ENCODE peak calls at places on chromosomes 13 and 19, in four cellular contexts. One of them, this sample, is unnamed. For H3K9me3, the result is how much of the 10 kb centered on the place peaks cover.

GRCh38 chr19:8429826-8430225 is 14.9 kb upstream of the HNRNPM start:
- DNase-seq in heart right ventricle: no peak
- DNase-seq in fibroblast of lung: no peak
- DNase-seq in left lung: no peak
- DNase-seq in this sample: no peak

GRCh38 chr19:52665529-52665928 is 27.4 kb upstream of the ZNF83 start:
- DNase-seq in left lung: no peak
- DNase-seq in heart right ventricle: no peak
- DNase-seq in fibroblast of lung: no peak
- DNase-seq in this sample: no peak

GRCh38 chr19:18798384-18799352 is 7.6 kb upstream of the COMP start:
- DNase-seq in fibroblast of lung: no peak
- DNase-seq in heart right ventricle: no peak
- DNase-seq in left lung: no peak
- DNase-seq in this sample: no peak

GRCh38 chr19:41792513-41793413 is 3.6 kb upstream of the CEACAM3 start:
- DNase-seq in fibroblast of lung: peak
- DNase-seq in heart right ventricle: peak
- DNase-seq in left lung: peak
- DNase-seq in this sample: no peak

GRCh38 chr19:50315773-50316448 is 13.3 kb downstream of the KCNC3 start:
- DNase-seq in fibroblast of lung: no peak
- DNase-seq in heart right ventricle: no peak
- DNase-seq in left lung: no peak
- DNase-seq in this sample: no peak

GRCh38 chr13:77876176-77876575 is 42.5 kb downstream of the EDNRB start:
- DNase-seq in fibroblast of lung: peak
- DNase-seq in left lung: no peak
- DNase-seq in heart right ventricle: no peak
- DNase-seq in this sample: no peak

GRCh38 chr13:45451282-45451681 is 13.5 kb upstream of the COG3 start:
- DNase-seq in fibroblast of lung: no peak
- DNase-seq in left lung: no peak
- DNase-seq in heart right ventricle: no peak
- DNase-seq in this sample: no peak

GRCh38 chr19:48872884-48873475 is 759 bp downstream of the PPP1R15A start:
- DNase-seq in fibroblast of lung: peak
- DNase-seq in left lung: peak
- DNase-seq in heart right ventricle: peak
- DNase-seq in this sample: peak

GRCh38 chr19:19081642-19082151 is 17.9 kb downstream of the SLC25A42 start:
- DNase-seq in left lung: no peak
- DNase-seq in fibroblast of lung: peak
- DNase-seq in heart right ventricle: peak
- DNase-seq in this sample: no peak

GRCh38 chr19:44757735-44758505 is 9.4 kb downstream of the BCL3 start:
- DNase-seq in heart right ventricle: peak
- DNase-seq in left lung: peak
- DNase-seq in fibroblast of lung: peak
- DNase-seq in this sample: no peak

GRCh38 chr19:48152552-48152951 is 17.6 kb downstream of the LIG1 start:
- DNase-seq in heart right ventricle: peak
- DNase-seq in fibroblast of lung: peak
- DNase-seq in left lung: no peak
- DNase-seq in this sample: peak

GRCh38 chr19:33404916-33405315 is 31.4 kb downstream of the CEBPG start:
- DNase-seq in fibroblast of lung: no peak
- DNase-seq in left lung: peak
- DNase-seq in heart right ventricle: no peak
- DNase-seq in this sample: no peak

GRCh38 chr13:80171096-80171495 is 169.8 kb downstream of the SPRY2 start:
- DNase-seq in fibroblast of lung: no peak
- DNase-seq in heart right ventricle: no peak
- DNase-seq in left lung: no peak
- DNase-seq in this sample: no peak

GRCh38 chr19:32873560-32873959 is 4.0 kb upstream of the SLC7A9 start:
- DNase-seq in heart right ventricle: no peak
- DNase-seq in fibroblast of lung: no peak
- DNase-seq in left lung: no peak
- DNase-seq in this sample: no peak

GRCh38 chr13:91112191-91112579 is 235.3 kb upstream of the MIR17HG start:
- DNase-seq in fibroblast of lung: no peak
- DNase-seq in left lung: no peak
- DNase-seq in heart right ventricle: no peak
- DNase-seq in this sample: no peak

GRCh38 chr13:97212540-97213146 is 9.5 kb upstream of the MBNL2 start:
- DNase-seq in fibroblast of lung: peak
- DNase-seq in heart right ventricle: no peak
- DNase-seq in left lung: no peak
- DNase-seq in this sample: no peak

GRCh38 chr19:44796701-44797115 is 12.2 kb upstream of the BCAM start:
- DNase-seq in left lung: no peak
- DNase-seq in fibroblast of lung: no peak
- DNase-seq in heart right ventricle: peak
- DNase-seq in this sample: no peak

GRCh38 chr13:30696278-30697176 is 38.8 kb upstream of the ALOX5AP start:
- DNase-seq in heart right ventricle: no peak
- DNase-seq in left lung: peak
- DNase-seq in fibroblast of lung: no peak
- DNase-seq in this sample: no peak

GRCh38 chr19:23116802-23117571 is at the start of gene ZNF730:
- DNase-seq in left lung: peak
- DNase-seq in heart right ventricle: peak
- DNase-seq in fibroblast of lung: peak
- DNase-seq in this sample: peak

GRCh38 chr13:75076476-75076875 is 405.5 kb downstream of the TBC1D4 start:
- DNase-seq in heart right ventricle: no peak
- DNase-seq in left lung: no peak
- DNase-seq in fibroblast of lung: no peak
- DNase-seq in this sample: no peak

GRCh38 chr13:79621902-79622301 is 140.9 kb downstream of the NDFIP2 start:
- DNase-seq in left lung: no peak
- DNase-seq in fibroblast of lung: no peak
- DNase-seq in heart right ventricle: no peak
- DNase-seq in this sample: no peak

GRCh38 chr19:20325151-20325550 is 158.1 kb downstream of the ZNF486 start:
- DNase-seq in heart right ventricle: no peak
- DNase-seq in fibroblast of lung: no peak
- DNase-seq in left lung: no peak
- DNase-seq in this sample: no peak

GRCh38 chr19:49427855-49428546 is 2.8 kb downstream of the GFY start:
- DNase-seq in left lung: no peak
- DNase-seq in fibroblast of lung: no peak
- DNase-seq in heart right ventricle: no peak
- DNase-seq in this sample: no peak

GRCh38 chr13:100129605-100130004 is 40.7 kb downstream of the PCCA start:
- DNase-seq in heart right ventricle: no peak
- DNase-seq in left lung: no peak
- DNase-seq in fibroblast of lung: no peak
- DNase-seq in this sample: no peak

GRCh38 chr13:30058429-30058828 is 208.0 kb upstream of the UBL3 start:
- DNase-seq in heart right ventricle: no peak
- DNase-seq in fibroblast of lung: peak
- DNase-seq in left lung: no peak
- DNase-seq in this sample: no peak

GRCh38 chr19:35427187-35427586 is 20.9 kb upstream of the FFAR2 start:
- DNase-seq in left lung: no peak
- DNase-seq in heart right ventricle: no peak
- DNase-seq in fibroblast of lung: no peak
- DNase-seq in this sample: no peak

DNA sequence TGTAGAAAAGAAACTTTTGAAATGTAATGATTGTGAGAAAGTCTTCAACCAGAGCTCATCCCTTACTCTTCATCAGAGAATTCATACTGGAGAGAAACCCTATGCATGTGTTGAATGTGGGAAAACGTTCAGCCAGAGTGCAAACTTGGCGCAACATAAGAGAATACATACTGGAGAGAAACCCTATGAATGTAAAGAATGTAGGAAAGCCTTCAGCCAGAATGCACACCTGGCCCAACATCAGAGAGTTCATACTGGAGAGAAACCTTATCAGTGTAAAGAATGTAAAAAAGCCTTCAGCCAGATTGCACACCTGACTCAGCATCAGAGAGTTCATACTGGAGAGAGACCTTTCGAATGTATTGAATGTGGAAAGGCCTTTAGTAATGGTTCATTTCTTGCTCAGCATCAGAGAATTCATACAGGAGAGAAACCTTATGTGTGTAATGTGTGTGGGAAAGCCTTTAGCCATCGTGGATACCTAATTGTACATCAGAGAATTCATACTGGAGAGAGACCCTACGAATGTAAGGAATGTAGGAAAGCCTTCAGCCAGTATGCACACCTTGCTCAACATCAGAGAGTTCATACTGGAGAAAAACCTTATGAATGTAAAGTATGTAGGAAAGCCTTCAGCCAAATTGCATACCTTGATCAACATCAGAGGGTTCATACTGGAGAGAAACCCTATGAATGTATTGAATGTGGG is 19.3 kb downstream of the ZNF583 start:
- DNase-seq in fibroblast of lung: peak
- DNase-seq in heart right ventricle: no peak
- DNase-seq in left lung: no peak
- DNase-seq in this sample: no peak
- H3K9me3 ChIP-seq in fibroblast of lung: under half
- H3K9me3 ChIP-seq in heart right ventricle: under half
- H3K9me3 ChIP-seq in left lung: under half
- H3K9me3 ChIP-seq in this sample: half or more

DNA sequence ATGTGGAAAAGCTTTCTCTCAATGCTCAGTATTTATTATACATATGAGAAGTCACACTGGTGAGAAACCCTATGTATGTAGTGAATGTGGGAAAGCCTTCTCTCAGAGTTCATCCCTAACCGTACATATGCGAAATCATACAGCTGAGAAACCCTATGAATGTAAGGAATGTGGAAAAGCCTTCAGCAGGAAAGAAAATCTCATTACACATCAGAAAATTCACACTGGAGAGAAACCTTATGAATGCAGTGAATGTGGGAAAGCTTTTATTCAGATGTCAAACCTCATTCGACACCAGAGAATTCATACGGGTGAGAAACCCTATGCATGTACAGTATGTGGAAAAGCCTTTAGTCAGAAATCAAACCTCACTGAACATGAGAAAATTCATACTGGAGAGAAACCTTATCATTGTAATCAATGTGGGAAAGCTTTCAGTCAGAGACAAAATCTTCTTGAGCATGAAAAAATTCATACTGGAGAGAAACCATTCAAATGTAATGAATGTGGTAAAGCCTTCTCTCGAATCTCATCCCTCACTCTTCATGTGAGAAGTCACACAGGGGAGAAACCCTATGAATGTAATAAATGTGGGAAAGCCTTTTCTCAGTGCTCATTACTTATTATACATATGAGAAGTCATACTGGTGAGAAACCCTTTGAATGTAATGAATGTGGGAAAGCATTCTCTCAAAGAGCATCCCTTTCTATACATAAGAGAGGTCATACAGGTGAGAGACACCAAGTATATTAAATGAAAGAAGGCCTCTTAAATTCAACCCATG is 34.4 kb downstream of the ZNF568 start:
- DNase-seq in heart right ventricle: no peak
- DNase-seq in fibroblast of lung: no peak
- DNase-seq in left lung: no peak
- DNase-seq in this sample: no peak
- H3K9me3 ChIP-seq in heart right ventricle: under half
- H3K9me3 ChIP-seq in fibroblast of lung: under half
- H3K9me3 ChIP-seq in left lung: under half
- H3K9me3 ChIP-seq in this sample: under half

GRCh38 chr19:56372281-56372680 is 21.1 kb downstream of the ZNF582 start:
- DNase-seq in left lung: no peak
- DNase-seq in fibroblast of lung: no peak
- DNase-seq in heart right ventricle: no peak
- DNase-seq in this sample: no peak

GRCh38 chr19:56367829-56368711 is 25.3 kb downstream of the ZNF582 start:
- DNase-seq in left lung: peak
- DNase-seq in heart right ventricle: peak
- DNase-seq in fibroblast of lung: peak
- DNase-seq in this sample: peak

GRCh38 chr19:56369886-56370676 is 23.3 kb downstream of the ZNF582 start:
- DNase-seq in fibroblast of lung: no peak
- DNase-seq in left lung: no peak
- DNase-seq in heart right ventricle: no peak
- DNase-seq in this sample: no peak
- H3K9me3 ChIP-seq in fibroblast of lung: under half
- H3K9me3 ChIP-seq in left lung: under half
- H3K9me3 ChIP-seq in heart right ventricle: under half
- H3K9me3 ChIP-seq in this sample: under half

GRCh38 chr19:30158893-30159245 is 213.3 kb upstream of the ZNF536 start:
- DNase-seq in fibroblast of lung: no peak
- DNase-seq in heart right ventricle: no peak
- DNase-seq in left lung: no peak
- DNase-seq in this sample: no peak
- H3K9me3 ChIP-seq in fibroblast of lung: under half
- H3K9me3 ChIP-seq in heart right ventricle: under half
- H3K9me3 ChIP-seq in left lung: under half
- H3K9me3 ChIP-seq in this sample: under half

This sample was measured in T-helper 17 cell.